ENCODE peak calls at places on chromosomes 5 and 9, in seven cellular contexts. N is psoas muscle, P is fibroblast of the aortic adventitia, Y is cardiac fibroblast, C is body of pancreas, I is fibroblast of pulmonary artery, W is upper lobe of left lung. G is an unnamed sample.

GRCh38 chr5:57989378-57989777 is 470.5 kb downstream of the PLK2 start:
- DNase-seq in N (no peak), P (peak), Y (peak), C (no peak), I (peak), W (no peak), G (no peak)

GRCh38 chr5:14628346-14628745 is 36.2 kb upstream of the OTULIN start:
- DNase-seq in N (peak), P (peak), Y (peak), C (peak), I (peak), W (no peak), G (peak)

GRCh38 chr9:76793784-76794431 is 29.7 kb downstream of the PCA3 start:
- DNase-seq in N (no peak), P (no peak), Y (no peak), C (no peak), I (no peak), W (no peak), G (no peak)

GRCh38 chr9:87520172-87520683 is 22.6 kb downstream of the DAPK1 start:
- DNase-seq in N (no peak), P (no peak), Y (no peak), C (no peak), I (no peak), W (no peak), G (no peak)

GRCh38 chr9:87336914-87337333 is 160.7 kb upstream of the DAPK1 start:
- DNase-seq in N (no peak), P (peak), Y (peak), C (peak), I (peak), W (no peak), G (no peak)

GRCh38 chr9:133253268-133253667 is 21.7 kb downstream of the ABO start:
- DNase-seq in N (no peak), P (no peak), Y (no peak), C (no peak), I (no peak), W (no peak), G (no peak)

GRCh38 chr9:95783426-95783975 is 92.0 kb upstream of the ERCC6L2 start:
- DNase-seq in N (no peak), P (no peak), Y (peak), C (no peak), I (no peak), W (no peak), G (no peak)

GRCh38 chr9:87537625-87538024 is 40.0 kb downstream of the DAPK1 start:
- DNase-seq in N (no peak), P (no peak), Y (no peak), C (no peak), I (no peak), W (no peak), G (no peak)

GRCh38 chr9:136953771-136954269 is 1.7 kb downstream of the LCN12 start:
- DNase-seq in N (no peak), P (no peak), Y (no peak), C (no peak), I (no peak), W (no peak), G (no peak)

GRCh38 chr5:108311682-108312081 is 70.2 kb downstream of the FBXL17 start:
- DNase-seq in N (no peak), P (no peak), Y (no peak), C (no peak), I (no peak), W (no peak), G (no peak)

GRCh38 chr5:105475401-105475800 is 1912.8 kb upstream of the NUDT12 start:
- DNase-seq in N (no peak), P (no peak), Y (no peak), C (no peak), I (no peak), W (no peak), G (no peak)

GRCh38 chr5:142571351-142571750 is 114.5 kb downstream of the FGF1 start:
- DNase-seq in N (no peak), P (no peak), Y (no peak), C (no peak), I (no peak), W (no peak), G (no peak)

GRCh38 chr5:64497390-64497789 is 8.4 kb upstream of the RGS7BP start:
- DNase-seq in N (no peak), P (peak), Y (peak), C (no peak), I (peak), W (no peak), G (no peak)

GRCh38 chr9:10250200-10250599 is 362.6 kb downstream of the PTPRD start:
- DNase-seq in N (no peak), P (peak), Y (peak), C (no peak), I (peak), W (no peak), G (no peak)

GRCh38 chr9:70924380-70924779 is 197.0 kb downstream of the TRPM3 start:
- DNase-seq in N (no peak), P (peak), Y (peak), C (no peak), I (peak), W (no peak), G (no peak)

GRCh38 chr9:88988796-88989641 is 2.2 kb upstream of the S1PR3 start:
- DNase-seq in N (no peak), P (peak), Y (peak), C (no peak), I (peak), W (no peak), G (no peak)

GRCh38 chr5:9151671-9152427 is 394.0 kb downstream of the SEMA5A start:
- DNase-seq in N (no peak), P (no peak), Y (no peak), C (no peak), I (no peak), W (no peak), G (no peak)

GRCh38 chr5:9149988-9150387 is 395.9 kb downstream of the SEMA5A start:
- DNase-seq in N (no peak), P (peak), Y (peak), C (no peak), I (peak), W (no peak), G (no peak)

GRCh38 chr5:9148242-9148641 is 397.6 kb downstream of the SEMA5A start:
- DNase-seq in N (no peak), P (no peak), Y (peak), C (no peak), I (no peak), W (no peak), G (no peak)
- TF ChIP-seq CTCF in N (no peak), P (no peak), Y (no peak), C (no peak), I (no peak), W (no peak), G (no peak)

GRCh38 chr9:121700831-121701419 is 49.5 kb downstream of the DAB2IP start:
- DNase-seq in N (peak), P (no peak), Y (no peak), C (no peak), I (no peak), W (no peak), G (no peak)

GRCh38 chr9:121699271-121700164 is 48.1 kb downstream of the DAB2IP start:
- DNase-seq in N (peak), P (peak), Y (peak), C (peak), I (peak), W (peak), G (peak)

GRCh38 chr9:121701736-121702261 is 50.4 kb downstream of the DAB2IP start:
- DNase-seq in N (no peak), P (no peak), Y (no peak), C (no peak), I (no peak), W (no peak), G (no peak)

GRCh38 chr9:121698627-121699270 is 47.3 kb downstream of the DAB2IP start:
- DNase-seq in N (peak), P (no peak), Y (no peak), C (peak), I (peak), W (no peak), G (peak)

DNA sequence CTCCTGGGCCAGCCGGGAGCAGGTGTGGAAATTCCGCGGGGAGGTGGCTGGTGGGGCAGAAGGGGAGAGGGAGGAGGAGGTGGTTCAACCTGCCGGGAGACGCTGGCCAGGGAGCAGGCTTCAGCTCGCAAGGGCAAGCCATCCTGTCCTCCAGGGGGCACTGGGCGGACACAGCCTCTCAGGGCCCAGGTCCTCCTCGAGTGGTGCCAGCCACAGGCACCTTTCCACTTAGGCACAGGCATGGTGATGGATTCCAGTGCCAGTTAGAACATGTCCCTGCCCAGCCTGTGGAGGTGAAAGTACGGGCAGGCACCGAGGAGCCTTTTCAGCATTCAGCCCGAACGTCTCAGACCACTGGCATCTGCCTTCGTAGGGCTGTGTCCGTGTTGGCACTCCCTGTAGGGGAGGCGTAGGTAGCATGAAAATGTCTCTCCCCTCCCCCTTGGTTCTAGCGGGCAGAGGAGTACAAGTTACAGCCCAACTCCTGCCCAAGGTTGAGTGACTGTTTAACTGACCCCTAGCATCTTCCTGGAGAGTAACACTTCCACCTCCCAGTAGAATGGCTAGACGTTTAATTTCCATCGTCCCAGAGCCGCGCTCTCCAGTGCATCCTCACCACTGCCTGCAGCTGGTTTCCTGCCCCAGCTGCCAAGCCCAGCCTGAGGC is 48.9 kb downstream of the DAB2IP start:
- DNase-seq in N (peak), P (peak), Y (peak), C (peak), I (peak), W (peak), G (peak)
- H3K4me3 ChIP-seq in N (peak), P (peak), Y (peak), C (peak), I (peak), W (peak), G (no peak)

GRCh38 chr9:8899541-8899940 is 1100.0 kb upstream of the DMAC1 start:
- DNase-seq in N (no peak), P (no peak), Y (no peak), C (no peak), I (no peak), W (no peak), G (no peak)

GRCh38 chr9:8890695-8891094 is 1091.1 kb upstream of the DMAC1 start:
- DNase-seq in N (no peak), P (no peak), Y (no peak), C (no peak), I (no peak), W (no peak), G (no peak)

DNA sequence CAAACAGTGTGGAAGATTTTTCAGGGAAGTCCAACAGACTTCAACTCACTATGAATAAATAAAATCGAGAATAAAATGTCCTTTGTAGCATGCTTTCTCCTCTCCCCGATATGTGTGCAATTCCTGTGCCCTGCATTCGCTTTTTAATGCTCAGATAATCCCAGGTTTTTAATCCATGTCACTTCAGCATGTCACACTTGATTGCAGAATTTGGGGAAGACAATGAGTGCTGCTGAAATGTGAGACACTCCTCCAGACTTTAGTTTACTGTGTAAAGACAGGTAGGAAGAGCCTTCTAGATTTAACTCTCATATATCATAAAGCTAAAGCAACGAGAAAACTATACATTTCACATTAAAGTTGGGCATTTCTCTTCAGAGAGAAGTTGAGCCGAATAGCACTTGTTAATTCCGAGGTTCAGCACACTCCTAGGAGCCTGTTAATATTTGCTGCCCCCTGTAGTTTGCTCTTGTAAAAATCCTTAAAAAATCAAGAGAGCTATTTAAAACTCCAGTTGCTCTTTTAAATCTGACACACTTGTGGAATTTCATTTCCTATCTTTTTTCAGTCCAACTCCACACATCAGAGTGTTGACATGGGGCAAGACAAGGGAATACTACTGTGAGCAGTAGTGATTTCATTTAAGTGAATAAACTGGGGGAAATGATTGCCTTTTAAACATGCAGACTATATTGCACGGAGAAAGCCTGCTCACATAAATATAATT is 1096.1 kb upstream of the DMAC1 start:
- DNase-seq in N (no peak), P (peak), Y (peak), C (no peak), I (peak), W (no peak), G (no peak)
- TF ChIP-seq CTCF in N (peak), P (peak), Y (peak), C (peak), I (peak), W (peak), G (no peak)

GRCh38 chr5:154284433-154284832 is 93.9 kb downstream of the GALNT10 start:
- DNase-seq in N (no peak), P (no peak), Y (no peak), C (no peak), I (no peak), W (no peak), G (no peak)

GRCh38 chr5:154286557-154286956 is 96.0 kb downstream of the GALNT10 start:
- DNase-seq in N (no peak), P (no peak), Y (no peak), C (no peak), I (no peak), W (no peak), G (no peak)

GRCh38 chr5:154285661-154286408 is 95.3 kb downstream of the GALNT10 start:
- DNase-seq in N (no peak), P (peak), Y (peak), C (no peak), I (peak), W (no peak), G (no peak)

GRCh38 chr5:154288145-154288544 is 97.6 kb downstream of the GALNT10 start:
- DNase-seq in N (no peak), P (peak), Y (peak), C (peak), I (peak), W (no peak), G (no peak)

DNA sequence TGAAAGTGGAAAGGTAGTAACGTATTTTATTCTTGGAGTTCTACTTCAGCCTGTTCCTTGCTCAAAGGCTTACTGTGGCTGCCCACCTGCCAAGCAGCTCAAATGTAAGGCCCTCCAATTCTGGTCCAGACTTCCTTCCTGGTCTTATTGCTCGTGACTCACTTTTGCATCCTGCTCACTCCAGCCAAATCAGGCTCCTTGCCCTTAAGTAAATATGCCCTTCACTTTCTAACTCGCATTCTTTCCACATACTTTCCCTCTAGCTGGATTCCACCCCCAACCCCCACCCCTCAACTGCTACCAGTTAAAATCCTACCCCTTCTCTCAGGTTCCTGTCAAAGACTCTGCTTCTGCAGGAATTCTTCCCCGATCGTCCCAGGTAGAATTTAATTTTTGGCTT is 96.6 kb downstream of the GALNT10 start:
- DNase-seq in N (no peak), P (peak), Y (peak), C (peak), I (peak), W (peak), G (no peak)
- H3K4me3 ChIP-seq in N (no peak), P (no peak), Y (no peak), C (no peak), I (no peak), W (peak), G (no peak)

DNA sequence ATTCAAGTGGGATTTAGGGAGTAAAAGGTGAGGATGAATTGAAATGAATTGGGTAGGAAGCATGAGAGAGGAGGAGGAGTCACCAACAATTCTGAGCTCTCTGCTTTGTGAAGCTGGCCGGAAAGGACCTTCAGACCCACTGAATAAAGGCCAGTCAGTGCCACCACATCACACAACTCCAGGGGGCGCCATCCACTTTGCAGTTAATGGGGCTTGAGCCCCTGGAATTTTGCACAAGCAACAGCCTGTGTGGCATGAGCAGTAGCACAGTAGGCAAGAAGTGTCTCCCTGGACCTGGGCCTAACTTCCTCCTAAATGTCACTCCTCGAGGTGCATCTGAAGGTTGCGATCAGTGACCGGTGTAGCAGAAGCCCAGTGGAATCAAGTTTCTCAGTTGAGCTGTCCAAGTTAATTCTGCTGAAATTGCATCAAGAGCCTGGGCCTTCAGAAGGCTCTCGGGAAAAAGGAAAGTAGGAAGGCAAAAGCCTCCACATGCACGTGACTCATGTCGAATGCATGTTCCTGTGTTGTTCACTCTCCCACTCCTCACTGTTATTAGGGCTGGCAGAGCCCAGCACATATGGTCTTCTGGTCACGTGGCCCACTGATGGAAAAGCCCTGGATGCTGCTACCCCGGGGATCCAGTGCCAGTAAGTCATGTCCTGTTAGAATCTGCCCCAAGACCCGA is 27.8 kb upstream of the GLIS3 start:
- DNase-seq in N (no peak), P (peak), Y (peak), C (no peak), I (peak), W (no peak), G (no peak)
- TF ChIP-seq CTCF in N (no peak), P (no peak), Y (peak), C (no peak), I (peak), W (no peak), G (no peak)

GRCh38 chr5:115402822-115403577 is 106.5 kb upstream of the CCDC112 start:
- DNase-seq in N (no peak), P (peak), Y (peak), C (no peak), I (peak), W (no peak), G (no peak)
- H3K4me3 ChIP-seq in N (no peak), P (no peak), Y (no peak), C (no peak), I (no peak), W (no peak), G (no peak)

DNA sequence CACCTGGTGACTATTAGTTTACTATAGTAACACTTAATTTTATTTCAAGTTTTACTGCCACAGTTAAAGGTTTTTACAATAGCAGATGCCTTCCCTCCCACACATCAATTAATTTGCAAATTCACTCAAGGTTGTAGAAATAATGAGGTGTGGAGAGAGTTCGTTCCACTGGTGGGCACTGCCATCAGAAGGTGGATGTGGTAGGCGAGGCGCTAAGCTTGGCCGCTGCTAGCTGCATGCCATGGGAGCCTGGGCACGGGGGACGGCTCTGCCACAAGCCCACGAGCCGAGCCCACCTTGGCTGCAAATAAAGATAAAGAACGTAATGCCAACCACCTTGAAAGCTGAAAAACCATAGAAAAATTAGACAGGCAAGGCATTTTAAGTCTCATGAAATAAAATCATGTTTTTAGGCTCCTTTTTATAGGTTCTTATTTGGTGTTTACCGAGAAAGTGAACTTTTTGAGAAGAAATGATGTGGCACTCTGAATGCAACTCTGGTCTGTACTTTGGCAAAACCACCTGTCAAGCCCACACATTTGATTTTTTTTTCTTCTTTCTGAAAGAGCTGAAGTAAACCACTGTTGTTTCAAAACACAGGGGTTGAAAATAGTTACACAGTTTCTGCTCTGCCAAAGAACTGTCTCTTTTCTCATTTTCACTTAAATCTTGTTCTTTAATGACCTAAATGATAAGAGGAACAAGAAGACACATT is 47.6 kb downstream of the MED27 start:
- DNase-seq in N (no peak), P (no peak), Y (no peak), C (no peak), I (no peak), W (no peak), G (no peak)
- TF ChIP-seq CTCF in N (no peak), P (no peak), Y (no peak), C (no peak), I (no peak), W (no peak), G (no peak)

DNA sequence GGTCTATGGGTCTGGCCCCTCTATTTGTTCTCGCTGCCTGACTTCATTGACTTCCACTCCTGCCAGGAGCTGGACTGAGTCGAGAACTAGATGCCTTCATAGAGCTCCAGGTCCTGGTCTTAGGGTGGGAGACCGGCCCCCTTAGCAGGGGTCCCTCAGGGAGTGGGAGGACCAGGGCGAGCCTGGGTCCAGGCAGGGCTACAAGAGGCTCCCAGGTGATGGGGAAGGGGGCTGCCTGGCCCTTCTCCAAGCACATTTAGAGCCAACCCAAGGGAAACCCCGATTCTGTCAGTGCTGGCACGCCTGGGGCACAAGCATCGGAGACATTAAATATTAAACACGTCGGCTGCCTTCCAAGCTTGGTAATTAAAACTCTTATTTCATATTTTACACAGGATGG is 23.7 kb upstream of the ZBTB43 start:
- DNase-seq in N (no peak), P (no peak), Y (no peak), C (peak), I (no peak), W (no peak), G (no peak)
- H3K4me3 ChIP-seq in N (peak), P (no peak), Y (no peak), C (no peak), I (no peak), W (no peak), G (no peak)